ENCODE peak calls at places on chromosome 3, in five cellular contexts. L, E, Z, K and N are unnamed samples.

GRCh38 chr3:138030881-138031280 is 20.9 kb downstream of the CLDN18 start:
- DNase-seq in L (no peak), E (no peak), Z (no peak), K (no peak), N (no peak)

GRCh38 chr3:120496278-120496975 is 45.6 kb upstream of the FSTL1 start:
- DNase-seq in L (no peak), E (peak), Z (no peak), K (no peak), N (no peak)

GRCh38 chr3:123449092-123449985 is 449 bp upstream of the ADCY5 start:
- DNase-seq in L (no peak), E (peak), Z (peak), K (peak), N (no peak)

GRCh38 chr3:128996741-128997140 is 2.9 kb upstream of the CFAP92 start:
- DNase-seq in L (no peak), E (no peak), Z (no peak), K (no peak), N (no peak)

GRCh38 chr3:180408654-180409053 is 193.3 kb upstream of the TTC14 start:
- DNase-seq in L (no peak), E (peak), Z (no peak), K (no peak), N (no peak)

GRCh38 chr3:188750625-188751024 is 421.1 kb upstream of the TPRG1 start:
- DNase-seq in L (no peak), E (no peak), Z (no peak), K (no peak), N (no peak)

GRCh38 chr3:135103913-135104312 is 308.9 kb downstream of the EPHB1 start:
- DNase-seq in L (peak), E (no peak), Z (no peak), K (no peak), N (no peak)

GRCh38 chr3:4060064-4060463 is 243.1 kb upstream of the SETMAR start:
- DNase-seq in L (no peak), E (no peak), Z (no peak), K (no peak), N (no peak)

GRCh38 chr3:130963878-130964277 is 62.7 kb downstream of the ASTE1 start:
- DNase-seq in L (no peak), E (peak), Z (no peak), K (no peak), N (no peak)

GRCh38 chr3:53045107-53045783 is 628 bp downstream of the SFMBT1 start:
- DNase-seq in L (no peak), E (peak), Z (peak), K (peak), N (peak)

GRCh38 chr3:4833471-4833870 is 145.8 kb upstream of the BHLHE40 start:
- DNase-seq in L (no peak), E (no peak), Z (no peak), K (no peak), N (no peak)

GRCh38 chr3:196620228-196620627 is 19.3 kb upstream of the NRROS start:
- DNase-seq in L (no peak), E (no peak), Z (no peak), K (peak), N (no peak)

GRCh38 chr3:141646760-141647561 is 91.1 kb upstream of the RNF7 start:
- DNase-seq in L (peak), E (peak), Z (no peak), K (no peak), N (no peak)

GRCh38 chr3:177256991-177257390 is 59.7 kb upstream of the TBL1XR1 start:
- DNase-seq in L (no peak), E (no peak), Z (no peak), K (no peak), N (no peak)

GRCh38 chr3:154758109-154758868 is 321.8 kb upstream of the MME start:
- DNase-seq in L (no peak), E (peak), Z (no peak), K (no peak), N (no peak)

GRCh38 chr3:149247929-149248691 is 26.5 kb upstream of the CP start:
- DNase-seq in L (no peak), E (peak), Z (no peak), K (no peak), N (no peak)

GRCh38 chr3:179726075-179726742 is 73.4 kb downstream of the USP13 start:
- DNase-seq in L (no peak), E (no peak), Z (no peak), K (no peak), N (no peak)

GRCh38 chr3:16898595-16899395 is 14.0 kb downstream of the PLCL2 start:
- DNase-seq in L (no peak), E (no peak), Z (no peak), K (no peak), N (no peak)

GRCh38 chr3:117842086-117842485 is 1132.5 kb downstream of the TUSC7 start:
- DNase-seq in L (no peak), E (no peak), Z (no peak), K (no peak), N (no peak)

GRCh38 chr3:124780356-124780755 is 50.1 kb downstream of the UMPS start:
- DNase-seq in L (peak), E (peak), Z (peak), K (no peak), N (no peak)

GRCh38 chr3:183540501-183541234 is 14.8 kb downstream of the KLHL6 start:
- DNase-seq in L (no peak), E (no peak), Z (no peak), K (peak), N (no peak)

GRCh38 chr3:102141096-102141912 is 292.0 kb downstream of the NFKBIZ start:
- DNase-seq in L (no peak), E (peak), Z (no peak), K (no peak), N (no peak)

GRCh38 chr3:148221303-148221702 is 476.4 kb upstream of the AGTR1 start:
- DNase-seq in L (no peak), E (no peak), Z (no peak), K (no peak), N (no peak)

GRCh38 chr3:76107935-76108570 is 322.7 kb upstream of the ZNF717 start:
- DNase-seq in L (no peak), E (peak), Z (no peak), K (no peak), N (no peak)

GRCh38 chr3:138043266-138044029 is 33.5 kb downstream of the CLDN18 start:
- DNase-seq in L (no peak), E (peak), Z (no peak), K (no peak), N (no peak)

GRCh38 chr3:167493240-167493639 is 19.4 kb upstream of the SERPINI2 start:
- DNase-seq in L (no peak), E (no peak), Z (no peak), K (no peak), N (no peak)
- TF ChIP-seq CTCF in L (no peak), E (no peak), Z (no peak), K (no peak), N (no peak)

DNA sequence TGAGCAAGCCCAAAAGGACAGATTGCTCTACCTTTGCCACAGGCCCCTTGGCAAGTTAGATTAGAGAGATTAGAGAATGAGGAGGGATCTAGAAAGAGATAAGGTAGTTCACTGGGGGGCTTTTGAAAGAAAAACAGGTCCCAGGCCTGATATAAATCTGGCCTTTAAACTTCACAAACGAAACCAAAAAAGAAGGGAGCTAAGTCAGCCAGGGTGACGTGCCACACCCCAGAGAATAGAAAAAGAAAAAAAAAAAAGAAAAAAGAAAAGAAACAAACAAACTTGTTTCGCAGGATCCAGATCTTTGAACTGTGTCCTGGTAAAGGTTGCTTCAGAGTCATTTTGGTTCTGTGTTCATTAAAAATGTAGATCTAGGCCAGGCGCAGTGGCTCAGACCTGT is 3.6 kb downstream of the KAT2B start:
- DNase-seq in L (no peak), E (no peak), Z (no peak), K (no peak), N (no peak)
- H3K27ac ChIP-seq in L (peak), E (no peak), Z (peak), K (peak), N (peak)

DNA sequence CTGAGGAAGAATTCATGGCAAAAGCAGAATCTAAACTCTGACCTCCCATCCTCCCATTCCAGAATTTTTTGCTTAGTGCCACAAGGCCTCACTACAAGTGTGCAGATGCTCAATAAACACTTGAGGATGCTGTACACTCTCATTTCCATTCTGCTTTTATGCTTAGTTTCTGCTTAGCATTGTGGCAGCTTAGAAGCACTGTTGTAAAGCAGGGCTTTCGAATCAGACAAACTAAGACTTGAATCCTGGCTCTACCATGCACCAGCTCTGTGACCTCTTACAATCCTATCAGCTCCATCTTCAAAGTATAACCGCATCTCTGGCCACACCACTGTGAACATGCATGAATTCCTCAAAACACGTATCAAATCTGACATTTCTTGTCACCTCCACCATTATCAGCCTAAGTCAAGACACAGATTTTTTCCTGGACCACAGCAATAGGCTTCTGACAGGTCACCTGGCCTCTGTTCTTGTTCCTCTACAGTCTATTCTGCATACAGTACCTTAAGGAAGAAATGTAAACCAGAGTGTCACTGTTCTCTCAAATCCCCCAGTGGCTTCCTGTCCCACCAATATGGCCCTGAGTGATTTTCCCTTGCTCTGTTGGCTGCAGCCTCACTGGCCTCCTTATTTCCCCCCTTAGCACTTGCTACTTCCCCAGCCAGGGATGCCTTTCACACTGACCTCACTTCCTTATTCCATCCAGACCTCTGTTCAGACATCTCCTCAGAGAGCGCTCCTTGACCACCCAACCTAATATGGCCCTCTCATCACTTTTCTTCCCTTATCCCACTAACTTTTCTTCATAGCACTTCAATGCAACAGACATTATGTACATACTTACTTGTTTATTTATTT is 8.1 kb upstream of the PHC3 start:
- DNase-seq in L (no peak), E (no peak), Z (no peak), K (no peak), N (no peak)
- TF ChIP-seq CTCF in L (no peak), E (no peak), Z (no peak), K (no peak), N (no peak)

GRCh38 chr3:9536212-9536611 is 17.4 kb downstream of the LHFPL4 start:
- DNase-seq in L (no peak), E (no peak), Z (no peak), K (no peak), N (no peak)
- H3K27ac ChIP-seq in L (no peak), E (no peak), Z (no peak), K (no peak), N (no peak)

GRCh38 chr3:157353657-157354056 is 83.0 kb upstream of the PTX3 start:
- DNase-seq in L (no peak), E (no peak), Z (no peak), K (no peak), N (no peak)

GRCh38 chr3:157351981-157352380 is 84.7 kb upstream of the PTX3 start:
- DNase-seq in L (no peak), E (no peak), Z (no peak), K (no peak), N (no peak)

DNA sequence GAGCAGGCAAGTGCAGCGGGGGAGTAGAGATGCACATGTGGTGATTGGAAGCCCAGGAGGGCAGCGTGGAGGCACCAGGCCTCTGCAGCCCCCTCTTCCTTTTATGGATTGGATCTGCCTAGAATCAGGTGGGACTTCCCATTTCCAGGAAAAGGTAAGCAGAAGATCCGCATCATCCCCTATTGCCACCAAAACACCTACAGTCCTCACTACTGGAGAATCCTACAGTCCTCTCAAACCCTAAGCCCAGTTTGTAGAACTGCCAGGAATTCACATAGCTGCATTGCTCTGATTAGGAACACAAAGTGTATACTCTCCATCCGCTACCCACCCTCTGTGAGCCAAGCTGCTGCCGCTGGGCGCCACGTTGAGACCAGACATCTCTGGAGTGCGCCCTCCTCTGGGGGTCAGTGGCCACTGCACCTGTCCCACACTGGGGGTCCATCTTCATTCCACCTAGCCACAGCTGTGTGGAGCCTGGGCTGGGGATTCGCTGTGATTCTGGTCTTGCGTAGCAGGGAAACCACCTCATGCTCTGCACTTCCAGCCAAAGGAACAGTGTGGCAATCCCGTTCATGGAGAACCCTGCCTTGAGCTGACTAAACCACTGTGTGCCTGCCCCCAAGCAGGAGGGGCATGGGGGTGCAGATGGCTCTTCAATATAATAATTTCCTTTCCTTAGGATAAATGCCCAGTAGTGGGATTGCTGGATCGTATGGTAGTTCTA is 88.9 kb upstream of the PTX3 start:
- DNase-seq in L (no peak), E (no peak), Z (no peak), K (no peak), N (no peak)
- TF ChIP-seq CTCF in L (no peak), E (no peak), Z (no peak), K (no peak), N (no peak)

DNA sequence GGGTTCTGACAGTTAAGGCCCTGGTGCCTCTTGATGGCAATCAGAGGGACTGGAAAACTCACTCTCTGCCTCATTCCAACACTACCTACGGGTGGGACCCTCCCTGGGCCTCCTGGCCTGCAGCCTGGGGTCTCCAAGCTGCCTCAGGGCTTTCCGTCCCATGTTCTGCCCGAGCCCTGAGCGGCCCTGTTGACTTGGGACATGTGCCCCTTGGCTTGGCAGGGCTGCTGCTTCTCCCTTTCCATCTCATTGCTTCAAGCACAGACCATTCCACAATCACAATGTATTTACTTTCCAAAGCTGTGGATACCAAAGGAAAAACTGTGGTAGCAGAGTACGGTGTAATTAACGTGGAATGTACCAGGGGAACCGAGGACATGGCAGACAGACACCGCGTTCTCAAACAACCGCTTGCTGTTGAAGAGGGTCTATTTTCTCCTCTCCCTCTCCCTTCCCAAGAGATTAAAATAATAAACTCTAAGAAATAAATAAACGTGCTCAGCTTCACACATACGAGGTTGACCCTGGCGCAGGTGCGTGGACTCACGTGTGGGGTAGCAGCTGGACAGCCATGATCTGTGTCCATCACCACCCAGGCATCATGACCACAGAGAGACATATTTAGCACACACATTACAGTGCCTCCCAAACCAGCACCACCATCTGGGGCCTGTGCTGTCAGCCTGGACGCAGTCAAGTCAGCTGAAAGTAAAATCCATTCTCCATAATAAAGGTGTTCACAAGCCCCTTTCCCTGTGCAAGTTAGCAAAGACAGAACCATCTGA is 172.0 kb downstream of the XXYLT1 start:
- DNase-seq in L (no peak), E (no peak), Z (peak), K (peak), N (no peak)
- H3K27ac ChIP-seq in L (no peak), E (no peak), Z (no peak), K (no peak), N (no peak)

GRCh38 chr3:190772831-190773230 is 89.7 kb downstream of the GMNC start:
- DNase-seq in L (no peak), E (no peak), Z (no peak), K (no peak), N (no peak)
- TF ChIP-seq CTCF in L (no peak), E (no peak), Z (no peak), K (no peak), N (no peak)

GRCh38 chr3:71512544-71512943 is 71.0 kb downstream of the FOXP1 start:
- DNase-seq in L (no peak), E (no peak), Z (no peak), K (no peak), N (no peak)

GRCh38 chr3:71511446-71511845 is 72.1 kb downstream of the FOXP1 start:
- DNase-seq in L (no peak), E (no peak), Z (no peak), K (no peak), N (no peak)

GRCh38 chr3:71513081-71513480 is 70.4 kb downstream of the FOXP1 start:
- DNase-seq in L (no peak), E (no peak), Z (no peak), K (no peak), N (no peak)

GRCh38 chr3:71511037-71511436 is 72.5 kb downstream of the FOXP1 start:
- DNase-seq in L (no peak), E (peak), Z (no peak), K (no peak), N (no peak)

GRCh38 chr3:71512000-71512399 is 71.5 kb downstream of the FOXP1 start:
- DNase-seq in L (no peak), E (no peak), Z (no peak), K (no peak), N (peak)
- H3K27ac ChIP-seq in L (no peak), E (no peak), Z (no peak), K (peak), N (no peak)

GRCh38 chr3:54814224-54814623 is 113.6 kb downstream of the LRTM1 start:
- DNase-seq in L (no peak), E (no peak), Z (no peak), K (no peak), N (no peak)

GRCh38 chr3:54822206-54822605 is 105.7 kb downstream of the LRTM1 start:
- DNase-seq in L (no peak), E (peak), Z (no peak), K (no peak), N (no peak)

GRCh38 chr3:54817628-54818027 is 110.2 kb downstream of the LRTM1 start:
- DNase-seq in L (no peak), E (peak), Z (no peak), K (no peak), N (no peak)

GRCh38 chr3:54819926-54820325 is 107.9 kb downstream of the LRTM1 start:
- DNase-seq in L (no peak), E (peak), Z (no peak), K (no peak), N (no peak)

DNA sequence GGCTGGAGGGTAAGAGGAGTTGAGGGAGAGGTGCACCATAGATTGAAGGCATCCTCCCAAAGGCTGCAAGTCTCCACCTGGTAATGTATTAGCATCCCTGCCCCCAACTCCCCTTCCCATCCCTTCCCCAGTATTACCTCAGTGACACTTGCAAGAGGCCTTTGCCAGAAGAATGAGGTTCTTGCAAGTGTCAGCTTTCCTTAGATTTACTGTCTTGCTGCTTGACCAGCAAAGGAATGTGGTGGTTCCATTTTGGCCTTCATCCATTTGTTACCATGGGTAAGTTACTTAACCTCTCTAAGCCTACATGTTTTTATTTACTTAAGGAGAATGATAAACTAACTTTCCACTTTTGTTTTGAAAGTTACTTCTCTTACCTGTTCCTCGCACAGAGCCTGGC is 108.9 kb downstream of the LRTM1 start:
- DNase-seq in L (no peak), E (no peak), Z (no peak), K (no peak), N (no peak)
- TF ChIP-seq CTCF in L (no peak), E (no peak), Z (no peak), K (no peak), N (no peak)